ENCODE peak calls at places on chromosomes 2 and 18, in five cellular contexts. C, J, X, R and N are unnamed samples.

GRCh38 chr2:38666578-38666926 is 638 bp downstream of the GALM start:
- DNase-seq in X (no peak), R (no peak), C (no peak), J (peak; percentile 34), N (no peak)

GRCh38 chr18:52484977-52485376 is 145.0 kb downstream of the DCC start:
- DNase-seq in R (no peak), J (no peak), C (no peak), X (no peak), N (no peak)

GRCh38 chr2:201779996-201780673 is 598 bp downstream of the ALS2 start:
- DNase-seq in R (no peak), X (no peak), J (peak; percentile 9), C (no peak), N (no peak)

GRCh38 chr18:10437837-10438236 is 16.6 kb upstream of the APCDD1 start:
- DNase-seq in J (no peak), X (no peak), R (no peak), C (no peak), N (no peak)

GRCh38 chr2:145961846-145962245 is 1441.9 kb upstream of the ZEB2 start:
- DNase-seq in J (no peak), X (peak; percentile 55), R (no peak), C (no peak), N (no peak)

GRCh38 chr2:11067221-11068078 is 87.8 kb upstream of the SLC66A3 start:
- DNase-seq in C (no peak), X (no peak), J (no peak), R (no peak), N (no peak)

GRCh38 chr2:64866797-64867196 is 122.4 kb upstream of the SLC1A4 start:
- DNase-seq in R (peak; percentile 58), C (no peak), J (no peak), X (peak; percentile 90), N (no peak)

GRCh38 chr2:157364257-157364974 is 38.8 kb upstream of the ERMN start:
- DNase-seq in R (no peak), X (no peak), C (no peak), J (peak; percentile 39), N (no peak)

GRCh38 chr2:98623657-98624056 is 15.3 kb downstream of the UNC50 start:
- DNase-seq in X (no peak), R (no peak), C (no peak), J (peak; percentile 35), N (no peak)

GRCh38 chr2:240960309-240960962 is 38.0 kb upstream of the SNED1 start:
- DNase-seq in R (no peak), J (no peak), C (no peak), X (no peak), N (no peak)

GRCh38 chr18:35968278-35968880 is 4.1 kb upstream of the RMP24 start:
- DNase-seq in C (no peak), J (no peak), X (no peak), R (peak; percentile 89), N (peak; percentile 48)

GRCh38 chr2:235270951-235271350 is 222.9 kb upstream of the AGAP1 start:
- DNase-seq in X (peak; percentile 97), C (no peak), J (no peak), R (peak; percentile 83), N (no peak)

GRCh38 chr2:179393481-179393880 is 128.8 kb upstream of the SESTD1 start:
- DNase-seq in R (peak; percentile 8), X (peak; percentile 33), J (no peak), C (no peak), N (no peak)

GRCh38 chr2:73133566-73134227 is 20.9 kb upstream of the RAB11FIP5 start:
- DNase-seq in X (no peak), R (no peak), J (no peak), C (no peak), N (no peak)

GRCh38 chr2:215105607-215106354 is 32.6 kb downstream of the ABCA12 start:
- DNase-seq in C (no peak), R (peak; percentile 92), X (peak; percentile 25), J (no peak), N (peak; percentile 69)

GRCh38 chr2:173130521-173131467 is 55.1 kb downstream of the MAP3K20 start:
- DNase-seq in C (no peak), R (no peak), J (no peak), X (no peak), N (no peak)

GRCh38 chr2:101981484-101981883 is 10.3 kb upstream of the IL1R2 start:
- DNase-seq in X (no peak), C (no peak), R (no peak), J (no peak), N (no peak)

GRCh38 chr18:79772108-79772864 is 25.5 kb upstream of the KCNG2 start:
- DNase-seq in J (no peak), R (no peak), X (no peak), C (no peak), N (no peak)

GRCh38 chr2:127906206-127906926 is 20.6 kb upstream of the AMMECR1L start:
- DNase-seq in R (no peak), X (no peak), J (no peak), C (no peak), N (no peak)

GRCh38 chr2:166385313-166385712 is 9.6 kb upstream of the SCN9A start:
- DNase-seq in C (no peak), R (no peak), J (no peak), X (no peak), N (no peak)
- H2AFZ ChIP-seq in C (no peak overlapping the region), R (no peak overlapping the region), J (no peak overlapping the region), X (no peak overlapping the region), N (no peak overlapping the region)

DNA sequence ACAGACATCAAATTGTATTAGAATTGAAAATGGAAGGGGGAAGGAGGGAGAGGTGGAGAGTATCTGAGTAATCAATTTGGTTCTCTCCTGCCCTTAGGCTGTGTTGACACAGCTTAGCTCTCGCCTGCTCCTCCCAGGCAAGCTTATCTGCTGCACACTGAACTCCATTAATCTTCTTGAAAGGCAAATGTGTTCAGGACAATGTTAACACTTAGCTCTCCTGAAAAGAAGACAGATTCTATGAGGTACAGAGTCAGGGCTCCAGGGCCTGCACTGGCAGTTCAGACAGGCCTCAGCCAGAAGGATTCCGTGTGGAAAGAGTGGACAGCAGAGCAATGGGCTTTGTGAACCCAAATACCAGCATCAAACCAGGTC is 430.0 kb upstream of the TNP1 start:
- DNase-seq in J (no peak), R (peak; percentile 70), C (no peak), X (peak; percentile 91), N (no peak)
- H2AFZ ChIP-seq in J (no peak overlapping the region), R (peak overlapping the region; percentile 46), C (no peak overlapping the region), X (no peak overlapping the region), N (no peak overlapping the region)

GRCh38 chr2:137964859-137965459 is 686 bp downstream of the HNMT start:
- DNase-seq in X (peak; percentile 55), R (no peak), C (no peak), J (no peak), N (no peak)
- H2AFZ ChIP-seq in X (peak overlapping the region; percentile 98), R (peak overlapping the region; percentile 99), C (peak overlapping the region; percentile 100), J (no peak overlapping the region), N (peak overlapping the region; percentile 98)

DNA sequence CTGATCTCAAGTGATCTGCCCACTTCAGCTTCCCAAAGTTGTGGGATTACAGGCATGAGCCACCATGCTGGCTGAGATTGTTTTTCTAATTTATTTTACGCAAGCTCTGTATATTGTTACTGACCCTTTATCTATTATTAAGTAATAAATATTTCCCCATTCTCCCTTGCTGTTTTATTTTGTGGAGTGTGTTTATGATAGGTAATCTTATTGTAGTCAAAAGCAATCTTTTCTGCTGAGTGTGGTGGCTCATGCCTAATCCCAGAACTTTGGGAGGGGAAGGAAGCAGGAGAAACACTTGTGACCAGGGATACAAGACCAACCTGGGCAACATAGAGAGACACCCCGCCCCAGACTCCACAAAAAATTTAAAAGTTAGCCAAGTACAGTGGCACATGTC is 55.2 kb upstream of the RTN4 start:
- DNase-seq in X (no peak), R (no peak), J (no peak), C (no peak), N (no peak)
- H2AFZ ChIP-seq in X (no peak overlapping the region), R (no peak overlapping the region), J (no peak overlapping the region), C (no peak overlapping the region), N (no peak overlapping the region)

GRCh38 chr2:29066989-29067605 is 7.2 kb downstream of the PCARE start:
- DNase-seq in R (peak; percentile 83), J (no peak), X (no peak), C (no peak), N (peak; percentile 85)

GRCh38 chr2:29066271-29066860 is 8.0 kb downstream of the PCARE start:
- DNase-seq in C (no peak), R (peak; percentile 68), X (peak; percentile 27), J (no peak), N (peak; percentile 73)

GRCh38 chr2:29071032-29071975 is 3.0 kb downstream of the PCARE start:
- DNase-seq in J (no peak), X (no peak), R (no peak), C (no peak), N (no peak)

GRCh38 chr2:29070542-29070941 is 3.8 kb downstream of the PCARE start:
- DNase-seq in R (no peak), C (no peak), X (no peak), J (no peak), N (no peak)

GRCh38 chr2:29068513-29068912 is 5.8 kb downstream of the PCARE start:
- DNase-seq in R (peak; percentile 77), C (no peak), X (no peak), J (no peak), N (peak; percentile 69)
- H2AFZ ChIP-seq in R (peak overlapping the region; percentile 13), C (no peak overlapping the region), X (no peak overlapping the region), J (no peak overlapping the region), N (no peak overlapping the region)